ENCODE peak calls at places on chromosomes 7 and 10, in six cellular contexts. J, A, P, U, G and W are unnamed samples.

GRCh38 chr10:33571616-33572015 is 237.1 kb upstream of the NRP1 start:
- DNase-seq in J (no peak), A (peak; percentile 20), P (no peak), U (no peak), G (peak; percentile 95), W (no peak)

GRCh38 chr10:71462642-71462935 is 65.9 kb downstream of the CDH23 start:
- DNase-seq in J (no peak), A (no peak), P (no peak), U (no peak), G (no peak), W (peak; percentile 2)

GRCh38 chr10:19412531-19412930 is 363.9 kb downstream of the MALRD1 start:
- DNase-seq in J (peak; percentile 11), A (peak; percentile 6), P (no peak), U (no peak), G (peak; percentile 50), W (peak; percentile 1)

GRCh38 chr7:81470084-81470723 is 299.6 kb downstream of the HGF start:
- DNase-seq in J (peak; percentile 82), A (peak; percentile 84), P (peak; percentile 46), U (peak; percentile 52), G (peak; percentile 78), W (no peak)

GRCh38 chr7:97342512-97342911 is 225.0 kb downstream of the SDHAF3 start:
- DNase-seq in J (no peak), A (no peak), P (no peak), U (no peak), G (no peak), W (no peak)

GRCh38 chr10:130246113-130246512 is 109.9 kb downstream of the GLRX3 start:
- DNase-seq in J (no peak), A (no peak), P (no peak), U (no peak), G (no peak), W (no peak)

GRCh38 chr10:75910032-75910431 is 478.6 kb downstream of the LRMDA start:
- DNase-seq in J (peak; percentile 47), A (peak; percentile 53), P (no peak), U (no peak), G (peak; percentile 48), W (no peak)

GRCh38 chr10:92241158-92241500 is 49.7 kb downstream of the CPEB3 start:
- DNase-seq in J (peak; percentile 11), A (peak; percentile 48), P (no peak), U (no peak), G (peak; percentile 23), W (no peak)

GRCh38 chr7:139180700-139181311 is 50.2 kb upstream of the UBN2 start:
- DNase-seq in J (no peak), A (peak; percentile 39), P (peak; percentile 15), U (no peak), G (peak; percentile 50), W (peak; percentile 52)

GRCh38 chr7:3091631-3092030 is 48.0 kb upstream of the CARD11 start:
- DNase-seq in J (no peak), A (no peak), P (no peak), U (no peak), G (no peak), W (no peak)

GRCh38 chr7:69373171-69374035 is 224.9 kb upstream of the AUTS2 start:
- DNase-seq in J (peak; percentile 93), A (no peak), P (no peak), U (no peak), G (no peak), W (no peak)

GRCh38 chr7:134792968-134793367 is 13.5 kb downstream of the CALD1 start:
- DNase-seq in J (peak; percentile 44), A (no peak), P (peak; percentile 83), U (no peak), G (peak; percentile 30), W (peak; percentile 47)

GRCh38 chr7:28024786-28025334 is 155.7 kb downstream of the JAZF1 start:
- DNase-seq in J (peak; percentile 38), A (no peak), P (no peak), U (no peak), G (no peak), W (no peak)

GRCh38 chr7:130152270-130153141 is 52.7 kb downstream of the TMEM209 start:
- DNase-seq in J (peak; percentile 43), A (no peak), P (no peak), U (no peak), G (no peak), W (peak; percentile 97)

GRCh38 chr10:24518411-24518810 is 205.3 kb downstream of the ARHGAP21 start:
- DNase-seq in J (no peak), A (no peak), P (no peak), U (no peak), G (no peak), W (no peak)

GRCh38 chr7:35255417-35255798 is 1.5 kb upstream of the TBX20 start:
- DNase-seq in J (no peak), A (peak; percentile 8), P (no peak), U (no peak), G (no peak), W (peak; percentile 76)

GRCh38 chr10:110859947-110860376 is 11.8 kb upstream of the PDCD4 start:
- DNase-seq in J (peak; percentile 95), A (peak; percentile 93), P (no peak), U (no peak), G (no peak), W (no peak)

GRCh38 chr10:102419561-102420442 is 834 bp upstream of the FBXL15 start:
- DNase-seq in J (no peak), A (peak; percentile 53), P (peak; percentile 47), U (peak; percentile 69), G (no peak), W (peak; percentile 94)

GRCh38 chr7:45001138-45001694 is 1.2 kb downstream of the CCM2 start:
- DNase-seq in J (no peak), A (peak; percentile 42), P (no peak), U (no peak), G (peak; percentile 76), W (peak; percentile 79)

GRCh38 chr10:47287365-47287802 is 12.6 kb upstream of the GDF10 start:
- DNase-seq in J (no peak), A (no peak), P (no peak), U (no peak), G (peak; percentile 27), W (no peak)

GRCh38 chr7:79683916-79684315 is 230.4 kb upstream of the MAGI2 start:
- DNase-seq in J (no peak), A (no peak), P (no peak), U (no peak), G (no peak), W (no peak)

GRCh38 chr7:149422065-149422913 is 38.6 kb downstream of the ZNF777 start:
- DNase-seq in J (peak; percentile 55), A (peak; percentile 87), P (peak; percentile 7), U (peak; percentile 86), G (peak; percentile 79), W (peak; percentile 99)

GRCh38 chr7:9719303-9719702 is 1254.4 kb upstream of the PHF14 start:
- DNase-seq in J (no peak), A (no peak), P (no peak), U (no peak), G (no peak), W (no peak)

GRCh38 chr7:119996634-119997033 is 276.3 kb upstream of the KCND2 start:
- DNase-seq in J (no peak), A (peak; percentile 1), P (no peak), U (no peak), G (peak; percentile 39), W (no peak)

GRCh38 chr10:89032141-89032814 is 41.7 kb downstream of the FAS start:
- DNase-seq in J (peak; percentile 76), A (peak; percentile 91), P (peak; percentile 60), U (peak; percentile 31), G (peak; percentile 93), W (no peak)

GRCh38 chr7:100169147-100169850 is 882 bp upstream of the GAL3ST4 start:
- DNase-seq in J (no peak), A (no peak), P (no peak), U (no peak), G (no peak), W (peak; percentile 80)

GRCh38 chr7:100170111-100170897 is 1.9 kb upstream of the GAL3ST4 start:
- DNase-seq in J (no peak), A (no peak), P (no peak), U (no peak), G (no peak), W (peak; percentile 42)

GRCh38 chr7:100166966-100167911 is 1.2 kb downstream of the GAL3ST4 start:
- DNase-seq in J (no peak), A (no peak), P (no peak), U (no peak), G (no peak), W (peak; percentile 81)

GRCh38 chr7:100166317-100166940 is 2.0 kb downstream of the GAL3ST4 start:
- DNase-seq in J (no peak), A (no peak), P (no peak), U (no peak), G (no peak), W (peak; percentile 31)

GRCh38 chr7:100167912-100168323 is 499 bp downstream of the GAL3ST4 start:
- DNase-seq in J (peak; percentile 9), A (peak; percentile 31), P (no peak), U (no peak), G (peak; percentile 32), W (no peak)
- H3K4me3 ChIP-seq in J (peak overlapping the region; percentile 59), A (peak overlapping the region; percentile 57), P (peak overlapping the region; percentile 26), U (no peak overlapping the region), G (peak overlapping the region; percentile 51), W (peak overlapping the region; percentile 71)

DNA sequence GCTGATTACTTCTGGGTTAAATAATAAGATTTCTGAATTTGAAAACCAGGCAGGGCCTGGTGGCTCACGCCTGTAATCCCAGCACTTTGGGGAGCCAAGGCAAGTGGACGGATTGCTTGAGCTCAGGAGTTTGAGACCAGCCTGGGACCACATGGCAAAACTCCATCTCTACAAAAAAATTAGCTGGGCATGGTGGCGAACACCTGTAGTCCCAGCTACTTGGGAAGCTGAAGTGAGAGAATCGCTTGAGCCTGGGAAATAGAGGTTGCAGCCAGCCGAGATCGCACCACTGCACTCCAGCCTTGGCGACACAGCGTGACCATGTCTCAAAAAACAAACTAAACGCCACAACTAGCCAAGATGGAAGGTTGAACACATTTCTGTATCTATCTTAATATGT is 3.5 kb downstream of the CYCS start:
- DNase-seq in J (no peak), A (no peak), P (no peak), U (no peak), G (no peak), W (no peak)
- H3K4me3 ChIP-seq in J (no peak overlapping the region), A (no peak overlapping the region), P (no peak overlapping the region), U (no peak overlapping the region), G (no peak overlapping the region), W (no peak overlapping the region)

GRCh38 chr10:80466724-80467326 is 12.7 kb downstream of the TSPAN14 start:
- DNase-seq in J (no peak), A (no peak), P (no peak), U (no peak), G (no peak), W (peak; percentile 30)
- H3K4me3 ChIP-seq in J (no peak overlapping the region), A (no peak overlapping the region), P (no peak overlapping the region), U (no peak overlapping the region), G (no peak overlapping the region), W (no peak overlapping the region)

DNA sequence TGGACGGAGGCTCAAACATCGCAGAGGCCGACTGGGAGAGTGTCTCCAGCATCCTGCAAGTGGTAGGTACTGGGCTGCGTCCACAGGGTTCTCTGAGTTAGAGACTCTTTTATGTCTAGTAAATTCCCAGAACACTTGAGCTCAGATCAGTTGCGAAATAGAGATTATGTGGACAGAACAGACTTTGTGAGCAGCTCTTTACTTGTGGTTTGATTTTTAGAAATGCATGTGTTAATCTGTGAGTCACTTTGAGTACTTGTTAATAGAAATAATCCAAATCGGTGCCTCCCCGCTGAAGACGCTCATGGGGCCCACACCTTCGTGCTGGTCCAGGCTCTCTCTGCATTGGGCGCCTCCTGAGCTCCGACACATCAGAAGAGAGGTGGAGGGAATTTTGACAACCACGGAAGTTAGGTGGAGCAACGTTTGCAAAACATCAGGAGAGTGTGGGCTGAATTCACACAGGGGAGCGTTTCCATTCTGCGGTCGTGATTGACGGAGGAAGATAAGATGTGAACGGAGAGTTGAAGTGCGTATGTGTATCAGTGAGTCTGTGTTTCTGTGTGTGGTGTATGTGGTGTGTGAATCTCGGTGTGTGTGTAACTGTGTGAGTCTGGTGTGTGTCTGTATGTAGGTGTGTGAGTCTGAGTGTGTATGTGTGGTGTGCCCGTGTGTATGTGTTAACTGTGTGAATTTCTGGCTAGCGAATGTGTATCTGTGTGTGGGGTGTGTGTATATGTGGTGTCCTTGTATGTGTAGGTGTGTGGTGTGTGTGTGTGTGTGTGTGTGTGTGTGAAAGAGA is 32.1 kb downstream of the PFKP start:
- DNase-seq in J (peak; percentile 88), A (peak; percentile 80), P (no peak), U (no peak), G (peak; percentile 86), W (no peak)
- H3K4me3 ChIP-seq in J (no peak overlapping the region), A (no peak overlapping the region), P (no peak overlapping the region), U (no peak overlapping the region), G (no peak overlapping the region), W (no peak overlapping the region)